ENCODE peak calls at places on chromosome 6, in ten cellular contexts. C, W, Z, G, O, K, J, Q, E and T are unnamed samples.

GRCh38 chr6:37059344-37060194 is 54.1 kb downstream of the FGD2 start:
- DNase-seq in C (peak; percentile 78), W (no peak), Z (peak; percentile 77), G (peak; percentile 94), O (peak; percentile 61), K (no peak), J (peak; percentile 73), Q (no peak), E (no peak), T (peak; percentile 94)

GRCh38 chr6:168884050-168884645 is 369.5 kb downstream of the THBS2 start:
- DNase-seq in C (no peak), W (no peak), Z (peak; percentile 48), G (no peak), O (no peak), K (no peak), J (no peak), Q (no peak), E (peak; percentile 36), T (no peak)

GRCh38 chr6:41596807-41597206 is 41.5 kb upstream of the MDFI start:
- DNase-seq in C (no peak), W (no peak), Z (no peak), G (no peak), O (no peak), K (no peak), J (no peak), Q (no peak), E (no peak), T (no peak)

GRCh38 chr6:27771240-27771639 is 141.0 kb downstream of the OR2B2 start:
- DNase-seq in C (no peak), W (no peak), Z (no peak), G (no peak), O (no peak), K (no peak), J (no peak), Q (no peak), E (no peak), T (no peak)

GRCh38 chr6:151440498-151440897 is 11.4 kb downstream of the RMND1 start:
- DNase-seq in C (no peak), W (no peak), Z (no peak), G (no peak), O (no peak), K (no peak), J (no peak), Q (no peak), E (no peak), T (no peak)

GRCh38 chr6:27468334-27468733 is 4.6 kb downstream of the ZNF184 start:
- DNase-seq in C (no peak), W (no peak), Z (no peak), G (no peak), O (no peak), K (no peak), J (no peak), Q (no peak), E (no peak), T (no peak)

GRCh38 chr6:100085162-100085431 is 91.1 kb upstream of the MCHR2 start:
- DNase-seq in C (no peak), W (no peak), Z (no peak), G (no peak), O (no peak), K (no peak), J (no peak), Q (no peak), E (no peak), T (no peak)

GRCh38 chr6:152085533-152085932 is 278.1 kb downstream of the ESR1 start:
- DNase-seq in C (no peak), W (no peak), Z (no peak), G (no peak), O (no peak), K (no peak), J (no peak), Q (no peak), E (no peak), T (peak; percentile 25)

GRCh38 chr6:36962874-36963273 is 8.3 kb downstream of the PI16 start:
- DNase-seq in C (peak; percentile 85), W (peak; percentile 72), Z (peak; percentile 86), G (peak; percentile 98), O (peak; percentile 73), K (peak; percentile 67), J (peak; percentile 79), Q (no peak), E (peak; percentile 61), T (no peak)

GRCh38 chr6:162533009-162533400 is 194.6 kb downstream of the PRKN start:
- DNase-seq in C (no peak), W (no peak), Z (no peak), G (no peak), O (no peak), K (no peak), J (no peak), Q (no peak), E (no peak), T (no peak)

GRCh38 chr6:89022747-89023289 is 57.7 kb upstream of the PNRC1 start:
- DNase-seq in C (no peak), W (no peak), Z (no peak), G (no peak), O (no peak), K (no peak), J (no peak), Q (no peak), E (no peak), T (peak; percentile 49)

GRCh38 chr6:37491161-37491829 is 8.4 kb downstream of the CCDC167 start:
- DNase-seq in C (no peak), W (no peak), Z (no peak), G (no peak), O (no peak), K (no peak), J (no peak), Q (no peak), E (no peak), T (no peak)

GRCh38 chr6:154429711-154430110 is 73.1 kb upstream of the IPCEF1 start:
- DNase-seq in C (no peak), W (no peak), Z (no peak), G (no peak), O (no peak), K (no peak), J (no peak), Q (no peak), E (no peak), T (no peak)

GRCh38 chr6:34562350-34562749 is 6.2 kb upstream of the SPDEF start:
- DNase-seq in C (no peak), W (no peak), Z (no peak), G (no peak), O (no peak), K (no peak), J (no peak), Q (no peak), E (no peak), T (no peak)

GRCh38 chr6:169167581-169168301 is 85.9 kb downstream of the THBS2 start:
- DNase-seq in C (no peak), W (no peak), Z (no peak), G (no peak), O (peak; percentile 70), K (no peak), J (peak; percentile 76), Q (no peak), E (no peak), T (peak; percentile 67)

GRCh38 chr6:5076931-5077330 is 8.2 kb upstream of the PPP1R3G start:
- DNase-seq in C (no peak), W (no peak), Z (no peak), G (no peak), O (no peak), K (no peak), J (no peak), Q (no peak), E (no peak), T (no peak)

GRCh38 chr6:5073992-5074391 is 11.1 kb upstream of the PPP1R3G start:
- DNase-seq in C (no peak), W (no peak), Z (no peak), G (no peak), O (no peak), K (no peak), J (no peak), Q (no peak), E (no peak), T (no peak)

GRCh38 chr6:5068153-5068751 is 16.9 kb upstream of the PPP1R3G start:
- DNase-seq in C (no peak), W (no peak), Z (no peak), G (no peak), O (no peak), K (no peak), J (no peak), Q (no peak), E (no peak), T (no peak)

GRCh38 chr6:5071216-5071615 is 13.9 kb upstream of the PPP1R3G start:
- DNase-seq in C (no peak), W (no peak), Z (no peak), G (no peak), O (no peak), K (no peak), J (no peak), Q (no peak), E (no peak), T (no peak)

GRCh38 chr6:5072440-5072839 is 12.7 kb upstream of the PPP1R3G start:
- DNase-seq in C (no peak), W (no peak), Z (no peak), G (no peak), O (no peak), K (no peak), J (no peak), Q (no peak), E (no peak), T (no peak)
- H3K27ac ChIP-seq in C (no peak overlapping the region), W (no peak overlapping the region), Z (no peak overlapping the region), G (no peak overlapping the region), O (no peak overlapping the region), K (no peak overlapping the region), J (no peak overlapping the region), Q (no peak overlapping the region), E (no peak overlapping the region), T (no peak overlapping the region)

GRCh38 chr6:112443666-112444065 is 96.5 kb downstream of the RFPL4B start:
- DNase-seq in C (peak; percentile 65), W (no peak), Z (no peak), G (no peak), O (peak; percentile 76), K (no peak), J (peak; percentile 64), Q (no peak), E (no peak), T (no peak)
- TF ChIP-seq CTCF in C (no peak), W (no peak), Z (no peak), G (no peak), O (no peak), K (no peak), J (no peak), Q (no peak), E (no peak), T (no peak)

DNA sequence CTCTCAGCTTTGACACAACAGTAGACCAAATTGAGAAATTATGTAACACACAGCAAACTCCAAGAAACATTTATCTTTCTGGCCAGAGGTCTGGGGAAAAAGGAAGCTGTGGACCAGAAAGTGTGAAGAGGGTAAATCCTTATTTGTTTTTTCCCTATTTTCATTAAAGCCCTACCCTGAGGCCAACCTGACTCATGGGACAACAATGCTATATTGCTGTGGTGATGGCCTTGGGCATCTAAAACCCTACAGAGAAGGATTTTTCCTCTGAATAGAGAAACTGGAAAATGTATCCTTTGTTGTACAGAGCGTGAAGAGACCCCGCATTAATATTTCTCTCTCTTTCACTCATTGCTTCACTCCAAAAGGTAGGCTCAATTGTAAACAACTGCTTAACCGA is 175.3 kb downstream of the CLVS2 start:
- DNase-seq in C (no peak), W (no peak), Z (no peak), G (peak; percentile 11), O (no peak), K (no peak), J (no peak), Q (no peak), E (no peak), T (no peak)
- H3K27ac ChIP-seq in C (no peak overlapping the region), W (no peak overlapping the region), Z (no peak overlapping the region), G (no peak overlapping the region), O (no peak overlapping the region), K (no peak overlapping the region), J (no peak overlapping the region), Q (no peak overlapping the region), E (no peak overlapping the region), T (no peak overlapping the region)

GRCh38 chr6:14040042-14040441 is 77.5 kb upstream of the CD83 start:
- DNase-seq in C (no peak), W (peak; percentile 7), Z (no peak), G (peak; percentile 42), O (no peak), K (no peak), J (no peak), Q (no peak), E (no peak), T (no peak)
- TF ChIP-seq CTCF in C (no peak), W (peak; percentile 41), Z (no peak), G (peak; percentile 39), O (no peak), K (no peak), J (no peak), Q (no peak), E (no peak), T (no peak)